ENCODE peak calls at places on chromosome 10, in four cellular contexts. One of them, this sample, is unnamed.

GRCh38 chr10:43354879-43355380 is 16.5 kb upstream of the FXYD4 start:
- DNase-seq in CD4-positive, alpha-beta T cell: no peak
- DNase-seq in epithelial cell of esophagus: no peak
- DNase-seq in HFF-Myc: no peak
- DNase-seq in this sample: no peak

GRCh38 chr10:3972460-3973366 is 187.7 kb upstream of the KLF6 start:
- DNase-seq in epithelial cell of esophagus: no peak
- DNase-seq in CD4-positive, alpha-beta T cell: no peak
- DNase-seq in HFF-Myc: no peak
- DNase-seq in this sample: no peak

GRCh38 chr10:69458426-69459100 is 7.3 kb downstream of the TSPAN15 start:
- DNase-seq in epithelial cell of esophagus: peak
- DNase-seq in CD4-positive, alpha-beta T cell: no peak
- DNase-seq in HFF-Myc: no peak
- DNase-seq in this sample: no peak

GRCh38 chr10:77877461-77878344 is 48.9 kb downstream of the DLG5 start:
- DNase-seq in HFF-Myc: no peak
- DNase-seq in epithelial cell of esophagus: peak
- DNase-seq in CD4-positive, alpha-beta T cell: no peak
- DNase-seq in this sample: no peak

GRCh38 chr10:100516847-100517246 is 2.8 kb downstream of the SEC31B start:
- DNase-seq in CD4-positive, alpha-beta T cell: no peak
- DNase-seq in epithelial cell of esophagus: no peak
- DNase-seq in HFF-Myc: no peak
- DNase-seq in this sample: no peak

GRCh38 chr10:46092523-46093195 is 46.6 kb upstream of the MSMB start:
- DNase-seq in HFF-Myc: no peak
- DNase-seq in epithelial cell of esophagus: no peak
- DNase-seq in CD4-positive, alpha-beta T cell: no peak
- DNase-seq in this sample: peak

GRCh38 chr10:8048281-8049008 is 6.0 kb upstream of the GATA3 start:
- DNase-seq in epithelial cell of esophagus: no peak
- DNase-seq in HFF-Myc: no peak
- DNase-seq in CD4-positive, alpha-beta T cell: no peak
- DNase-seq in this sample: no peak

GRCh38 chr10:125230251-125230650 is 69.9 kb upstream of the CTBP2 start:
- DNase-seq in HFF-Myc: no peak
- DNase-seq in CD4-positive, alpha-beta T cell: no peak
- DNase-seq in epithelial cell of esophagus: no peak
- DNase-seq in this sample: no peak

GRCh38 chr10:51709324-51709972 is 10.1 kb upstream of the CSTF2T start:
- DNase-seq in HFF-Myc: no peak
- DNase-seq in epithelial cell of esophagus: no peak
- DNase-seq in CD4-positive, alpha-beta T cell: no peak
- DNase-seq in this sample: no peak

GRCh38 chr10:93352638-93353383 is 129.3 kb downstream of the MYOF start:
- DNase-seq in CD4-positive, alpha-beta T cell: no peak
- DNase-seq in epithelial cell of esophagus: peak
- DNase-seq in HFF-Myc: no peak
- DNase-seq in this sample: no peak

DNA sequence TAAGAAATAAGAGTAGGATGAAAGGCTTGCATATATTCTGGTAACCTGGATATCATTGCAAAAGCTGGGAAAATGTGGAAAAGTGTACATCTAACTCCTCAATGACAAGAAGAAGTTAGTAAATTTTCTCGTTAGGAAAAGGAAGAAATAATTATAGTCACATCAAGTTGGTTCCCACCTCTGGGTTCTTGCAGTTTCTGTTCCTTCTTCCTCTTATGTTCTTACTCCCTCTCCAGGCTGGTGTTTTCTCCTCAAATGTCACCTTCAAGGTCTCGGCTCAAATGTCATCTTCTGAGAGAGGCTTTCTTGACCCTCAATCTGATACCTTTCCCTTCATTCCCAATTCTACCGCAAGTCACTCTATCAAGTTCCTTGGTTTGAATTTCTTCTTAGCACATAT is 64.4 kb downstream of the ENTPD1 start:
- DNase-seq in epithelial cell of esophagus: no peak
- DNase-seq in HFF-Myc: no peak
- DNase-seq in CD4-positive, alpha-beta T cell: no peak
- DNase-seq in this sample: no peak
- TF ChIP-seq CTCF in epithelial cell of esophagus: no peak
- TF ChIP-seq CTCF in HFF-Myc: no peak
- TF ChIP-seq CTCF in CD4-positive, alpha-beta T cell: no peak
- TF ChIP-seq CTCF in this sample: no peak

GRCh38 chr10:121495719-121496118 is 102.5 kb downstream of the FGFR2 start:
- DNase-seq in epithelial cell of esophagus: no peak
- DNase-seq in HFF-Myc: no peak
- DNase-seq in CD4-positive, alpha-beta T cell: no peak
- DNase-seq in this sample: no peak

GRCh38 chr10:121500591-121501341 is 97.5 kb downstream of the FGFR2 start:
- DNase-seq in epithelial cell of esophagus: no peak
- DNase-seq in HFF-Myc: no peak
- DNase-seq in CD4-positive, alpha-beta T cell: no peak
- DNase-seq in this sample: no peak

GRCh38 chr10:121497513-121497912 is 100.7 kb downstream of the FGFR2 start:
- DNase-seq in epithelial cell of esophagus: peak
- DNase-seq in HFF-Myc: no peak
- DNase-seq in CD4-positive, alpha-beta T cell: no peak
- DNase-seq in this sample: no peak

GRCh38 chr10:121501796-121502195 is 96.4 kb downstream of the FGFR2 start:
- DNase-seq in HFF-Myc: no peak
- DNase-seq in CD4-positive, alpha-beta T cell: no peak
- DNase-seq in epithelial cell of esophagus: no peak
- DNase-seq in this sample: no peak

GRCh38 chr10:121498071-121498470 is 100.2 kb downstream of the FGFR2 start:
- DNase-seq in HFF-Myc: no peak
- DNase-seq in epithelial cell of esophagus: no peak
- DNase-seq in CD4-positive, alpha-beta T cell: no peak
- DNase-seq in this sample: no peak
- TF ChIP-seq CTCF in HFF-Myc: no peak
- TF ChIP-seq CTCF in epithelial cell of esophagus: no peak
- TF ChIP-seq CTCF in CD4-positive, alpha-beta T cell: no peak
- TF ChIP-seq CTCF in this sample: no peak

DNA sequence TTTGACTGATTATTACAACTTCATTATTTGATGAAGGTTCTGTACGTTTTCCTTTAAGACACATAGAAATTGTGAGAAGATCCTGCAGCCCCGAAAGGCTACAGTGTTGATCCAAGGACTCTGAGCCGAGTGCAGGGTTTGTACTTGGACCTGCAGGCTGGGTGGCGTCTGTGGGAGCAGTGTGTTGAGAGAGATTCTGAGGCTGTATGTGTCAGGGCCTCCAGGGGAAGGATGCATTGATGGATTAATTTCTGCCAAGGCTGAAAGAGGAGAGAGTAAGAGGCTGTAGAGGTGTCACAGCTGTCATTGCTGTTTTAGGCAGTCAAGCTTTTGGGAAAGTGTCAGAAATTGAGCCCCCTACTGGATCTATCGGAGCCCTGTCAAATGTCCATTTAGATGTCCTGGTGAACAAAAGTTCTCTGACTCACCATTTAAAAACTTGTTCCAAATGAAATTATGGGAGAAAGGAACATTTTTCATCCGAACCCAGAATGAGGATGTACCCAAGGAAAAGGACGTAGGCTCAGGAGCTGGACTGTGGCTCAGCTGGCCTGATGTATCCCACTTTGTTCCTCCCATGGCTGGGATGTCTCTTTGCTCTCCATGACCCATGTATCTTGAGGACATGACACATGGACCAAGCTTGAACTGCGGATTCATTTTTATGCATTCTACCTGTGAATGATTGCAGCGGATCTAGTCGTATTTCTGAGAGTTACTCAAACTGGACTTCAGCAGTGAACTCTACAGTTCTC is 102.2 kb downstream of the TCF7L2 start:
- DNase-seq in epithelial cell of esophagus: no peak
- DNase-seq in HFF-Myc: no peak
- DNase-seq in CD4-positive, alpha-beta T cell: no peak
- DNase-seq in this sample: no peak
- TF ChIP-seq CTCF in epithelial cell of esophagus: no peak
- TF ChIP-seq CTCF in HFF-Myc: peak
- TF ChIP-seq CTCF in CD4-positive, alpha-beta T cell: no peak
- TF ChIP-seq CTCF in this sample: no peak

GRCh38 chr10:114754445-114755320 is 66.9 kb upstream of the FHIP2A start:
- DNase-seq in HFF-Myc: no peak
- DNase-seq in CD4-positive, alpha-beta T cell: no peak
- DNase-seq in epithelial cell of esophagus: peak
- DNase-seq in this sample: no peak

GRCh38 chr10:114762811-114763210 is 58.8 kb upstream of the FHIP2A start:
- DNase-seq in epithelial cell of esophagus: peak
- DNase-seq in HFF-Myc: no peak
- DNase-seq in CD4-positive, alpha-beta T cell: no peak
- DNase-seq in this sample: no peak

GRCh38 chr10:114755537-114755936 is 66.0 kb upstream of the FHIP2A start:
- DNase-seq in epithelial cell of esophagus: no peak
- DNase-seq in HFF-Myc: no peak
- DNase-seq in CD4-positive, alpha-beta T cell: no peak
- DNase-seq in this sample: no peak

GRCh38 chr10:114761205-114762193 is 60.1 kb upstream of the FHIP2A start:
- DNase-seq in epithelial cell of esophagus: no peak
- DNase-seq in HFF-Myc: no peak
- DNase-seq in CD4-positive, alpha-beta T cell: no peak
- DNase-seq in this sample: no peak

DNA sequence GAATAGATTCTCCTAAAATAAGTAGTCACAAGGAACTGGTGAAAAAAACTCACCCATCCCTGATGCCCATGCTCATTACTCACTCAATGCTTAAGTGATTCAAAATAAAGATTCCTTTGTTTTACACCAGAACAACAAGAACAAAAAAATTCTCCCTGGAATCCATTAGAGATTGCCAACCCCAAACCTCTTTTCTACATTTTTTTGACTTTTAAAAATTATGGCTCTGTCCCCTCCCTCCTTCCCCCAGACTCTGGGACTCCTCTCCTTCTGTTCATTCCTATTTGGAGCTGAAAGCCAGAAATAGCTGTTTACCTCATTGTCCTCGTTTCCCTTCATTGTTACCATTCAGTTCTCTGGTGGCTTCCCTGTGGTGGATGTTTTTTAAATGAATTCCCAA is 63.2 kb upstream of the FHIP2A start:
- DNase-seq in CD4-positive, alpha-beta T cell: no peak
- DNase-seq in HFF-Myc: no peak
- DNase-seq in epithelial cell of esophagus: peak
- DNase-seq in this sample: no peak
- TF ChIP-seq CTCF in CD4-positive, alpha-beta T cell: no peak
- TF ChIP-seq CTCF in HFF-Myc: no peak
- TF ChIP-seq CTCF in epithelial cell of esophagus: no peak
- TF ChIP-seq CTCF in this sample: no peak

DNA sequence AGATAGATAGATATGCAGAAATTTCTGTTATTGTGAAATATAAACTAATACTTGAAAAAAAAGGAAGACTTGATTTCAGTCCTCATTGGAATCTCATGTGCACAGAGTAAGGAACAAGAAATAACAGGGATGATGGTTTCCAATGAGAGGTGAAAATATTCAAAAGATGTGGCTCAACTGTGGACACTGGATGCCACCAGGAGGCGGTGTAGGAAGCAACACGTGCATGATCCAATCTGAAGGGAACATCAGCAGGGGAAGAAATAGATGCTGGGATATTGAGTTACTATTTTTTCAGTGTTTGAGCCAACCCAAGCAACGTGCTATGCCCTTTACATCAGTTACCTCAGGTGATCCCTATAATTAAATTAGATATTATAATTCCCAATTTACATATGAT is 710.8 kb upstream of the LRRTM3 start:
- DNase-seq in HFF-Myc: no peak
- DNase-seq in epithelial cell of esophagus: peak
- DNase-seq in CD4-positive, alpha-beta T cell: no peak
- DNase-seq in this sample: no peak
- TF ChIP-seq CTCF in HFF-Myc: no peak
- TF ChIP-seq CTCF in epithelial cell of esophagus: peak
- TF ChIP-seq CTCF in CD4-positive, alpha-beta T cell: no peak
- TF ChIP-seq CTCF in this sample: no peak

GRCh38 chr10:5776150-5776880 is 36.9 kb downstream of the GDI2 start:
- DNase-seq in epithelial cell of esophagus: no peak
- DNase-seq in HFF-Myc: no peak
- DNase-seq in CD4-positive, alpha-beta T cell: no peak
- DNase-seq in this sample: no peak

GRCh38 chr10:5783300-5783699 is 29.9 kb downstream of the GDI2 start:
- DNase-seq in HFF-Myc: no peak
- DNase-seq in CD4-positive, alpha-beta T cell: no peak
- DNase-seq in epithelial cell of esophagus: no peak
- DNase-seq in this sample: no peak

GRCh38 chr10:5782174-5782573 is 31.1 kb downstream of the GDI2 start:
- DNase-seq in epithelial cell of esophagus: no peak
- DNase-seq in HFF-Myc: no peak
- DNase-seq in CD4-positive, alpha-beta T cell: no peak
- DNase-seq in this sample: no peak

GRCh38 chr10:5776881-5777197 is 36.4 kb downstream of the GDI2 start:
- DNase-seq in epithelial cell of esophagus: peak
- DNase-seq in CD4-positive, alpha-beta T cell: no peak
- DNase-seq in HFF-Myc: peak
- DNase-seq in this sample: no peak

DNA sequence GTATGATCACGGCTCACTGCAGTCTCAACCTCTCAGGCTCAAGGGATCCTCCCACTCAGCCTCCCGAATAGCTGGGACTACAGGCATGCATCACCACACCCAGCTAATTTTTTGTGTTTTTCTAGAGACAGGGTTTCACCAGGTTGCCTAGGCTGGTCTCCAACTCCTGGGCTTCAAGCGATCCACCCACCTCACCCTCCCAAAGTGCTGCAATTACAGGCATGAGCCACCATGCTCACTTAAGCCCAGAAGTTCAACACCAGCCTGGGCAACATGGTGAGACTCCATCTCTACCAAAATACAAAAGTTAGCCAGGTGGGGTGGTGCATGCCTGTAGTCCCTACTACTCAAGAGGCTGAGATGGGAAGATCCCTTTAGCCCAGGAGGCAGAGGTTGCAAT is 33.5 kb downstream of the GDI2 start:
- DNase-seq in epithelial cell of esophagus: no peak
- DNase-seq in CD4-positive, alpha-beta T cell: no peak
- DNase-seq in HFF-Myc: no peak
- DNase-seq in this sample: no peak
- TF ChIP-seq CTCF in epithelial cell of esophagus: no peak
- TF ChIP-seq CTCF in CD4-positive, alpha-beta T cell: no peak
- TF ChIP-seq CTCF in HFF-Myc: no peak
- TF ChIP-seq CTCF in this sample: no peak